ENCODE peak calls at places on chromosomes 2 and 18, in eight cellular contexts. One of them, this sample, is unnamed.

GRCh38 chr2:62801814-62802524 is 96.5 kb downstream of the EHBP1 start:
- ATAC-seq in HepG2: peak
- ATAC-seq in A549: peak
- ATAC-seq in body of pancreas: peak
- ATAC-seq in heart right ventricle: no peak
- ATAC-seq in lung: no peak
- ATAC-seq in gastroesophageal sphincter: no peak
- ATAC-seq in activated T-cell treated with anti-CD3 and anti-CD28 coated beads, Interleukin-2, amount 50 U/mL, for 4 hours: no peak
- ATAC-seq in this sample: peak

GRCh38 chr2:241931084-241931975 is 61.8 kb downstream of the RTP5 start:
- ATAC-seq in HepG2: no peak
- ATAC-seq in A549: no peak
- ATAC-seq in body of pancreas: no peak
- ATAC-seq in heart right ventricle: no peak
- ATAC-seq in lung: no peak
- ATAC-seq in gastroesophageal sphincter: no peak
- ATAC-seq in activated T-cell treated with anti-CD3 and anti-CD28 coated beads, Interleukin-2, amount 50 U/mL, for 4 hours: no peak
- ATAC-seq in this sample: no peak

GRCh38 chr18:63233334-63233733 is 86.2 kb downstream of the BCL2 start:
- ATAC-seq in HepG2: no peak
- ATAC-seq in A549: no peak
- ATAC-seq in body of pancreas: no peak
- ATAC-seq in heart right ventricle: no peak
- ATAC-seq in lung: no peak
- ATAC-seq in gastroesophageal sphincter: no peak
- ATAC-seq in activated T-cell treated with anti-CD3 and anti-CD28 coated beads, Interleukin-2, amount 50 U/mL, for 4 hours: peak
- ATAC-seq in this sample: no peak

GRCh38 chr2:11622611-11623010 is 47.4 kb downstream of the NTSR2 start:
- ATAC-seq in HepG2: no peak
- ATAC-seq in A549: no peak
- ATAC-seq in body of pancreas: no peak
- ATAC-seq in heart right ventricle: no peak
- ATAC-seq in lung: no peak
- ATAC-seq in gastroesophageal sphincter: no peak
- ATAC-seq in activated T-cell treated with anti-CD3 and anti-CD28 coated beads, Interleukin-2, amount 50 U/mL, for 4 hours: no peak
- ATAC-seq in this sample: no peak

GRCh38 chr18:28189400-28190239 is 12.7 kb upstream of the CDH2 start:
- ATAC-seq in HepG2: peak
- ATAC-seq in A549: peak
- ATAC-seq in body of pancreas: peak
- ATAC-seq in heart right ventricle: no peak
- ATAC-seq in lung: no peak
- ATAC-seq in gastroesophageal sphincter: no peak
- ATAC-seq in activated T-cell treated with anti-CD3 and anti-CD28 coated beads, Interleukin-2, amount 50 U/mL, for 4 hours: no peak
- ATAC-seq in this sample: peak

GRCh38 chr18:78123926-78124797 is 855.5 kb upstream of the SALL3 start:
- ATAC-seq in HepG2: no peak
- ATAC-seq in A549: no peak
- ATAC-seq in body of pancreas: no peak
- ATAC-seq in heart right ventricle: peak
- ATAC-seq in lung: no peak
- ATAC-seq in gastroesophageal sphincter: no peak
- ATAC-seq in activated T-cell treated with anti-CD3 and anti-CD28 coated beads, Interleukin-2, amount 50 U/mL, for 4 hours: no peak
- ATAC-seq in this sample: no peak

GRCh38 chr2:18491577-18491976 is 68.9 kb downstream of the RDH14 start:
- ATAC-seq in HepG2: no peak
- ATAC-seq in A549: no peak
- ATAC-seq in body of pancreas: no peak
- ATAC-seq in heart right ventricle: no peak
- ATAC-seq in lung: no peak
- ATAC-seq in gastroesophageal sphincter: peak
- ATAC-seq in activated T-cell treated with anti-CD3 and anti-CD28 coated beads, Interleukin-2, amount 50 U/mL, for 4 hours: no peak
- ATAC-seq in this sample: no peak

GRCh38 chr18:8401606-8402005 is 207.6 kb upstream of the RAB12 start:
- ATAC-seq in HepG2: no peak
- ATAC-seq in A549: no peak
- ATAC-seq in body of pancreas: no peak
- ATAC-seq in heart right ventricle: no peak
- ATAC-seq in lung: no peak
- ATAC-seq in gastroesophageal sphincter: no peak
- ATAC-seq in activated T-cell treated with anti-CD3 and anti-CD28 coated beads, Interleukin-2, amount 50 U/mL, for 4 hours: no peak
- ATAC-seq in this sample: no peak

GRCh38 chr2:151437630-151438029 is 27.9 kb downstream of the RIF1 start:
- ATAC-seq in HepG2: no peak
- ATAC-seq in A549: peak
- ATAC-seq in body of pancreas: no peak
- ATAC-seq in heart right ventricle: no peak
- ATAC-seq in lung: no peak
- ATAC-seq in gastroesophageal sphincter: no peak
- ATAC-seq in activated T-cell treated with anti-CD3 and anti-CD28 coated beads, Interleukin-2, amount 50 U/mL, for 4 hours: no peak
- ATAC-seq in this sample: peak

GRCh38 chr2:219430633-219431615 is 3.7 kb upstream of the SPEG start:
- ATAC-seq in HepG2: peak
- ATAC-seq in A549: peak
- ATAC-seq in body of pancreas: no peak
- ATAC-seq in heart right ventricle: peak
- ATAC-seq in lung: no peak
- ATAC-seq in gastroesophageal sphincter: peak
- ATAC-seq in activated T-cell treated with anti-CD3 and anti-CD28 coated beads, Interleukin-2, amount 50 U/mL, for 4 hours: no peak
- ATAC-seq in this sample: peak

GRCh38 chr2:217451634-217452033 is 551.2 kb downstream of the TNS1 start:
- ATAC-seq in HepG2: peak
- ATAC-seq in A549: peak
- ATAC-seq in body of pancreas: no peak
- ATAC-seq in heart right ventricle: peak
- ATAC-seq in lung: no peak
- ATAC-seq in gastroesophageal sphincter: no peak
- ATAC-seq in activated T-cell treated with anti-CD3 and anti-CD28 coated beads, Interleukin-2, amount 50 U/mL, for 4 hours: no peak
- ATAC-seq in this sample: peak

GRCh38 chr2:165957030-165957675 is 3.6 kb upstream of the TTC21B start:
- ATAC-seq in HepG2: no peak
- ATAC-seq in A549: no peak
- ATAC-seq in body of pancreas: no peak
- ATAC-seq in heart right ventricle: no peak
- ATAC-seq in lung: no peak
- ATAC-seq in gastroesophageal sphincter: no peak
- ATAC-seq in activated T-cell treated with anti-CD3 and anti-CD28 coated beads, Interleukin-2, amount 50 U/mL, for 4 hours: no peak
- ATAC-seq in this sample: no peak

GRCh38 chr18:13392029-13392750 is 173.6 kb downstream of the LDLRAD4 start:
- ATAC-seq in HepG2: no peak
- ATAC-seq in A549: no peak
- ATAC-seq in body of pancreas: no peak
- ATAC-seq in heart right ventricle: no peak
- ATAC-seq in lung: no peak
- ATAC-seq in gastroesophageal sphincter: no peak
- ATAC-seq in activated T-cell treated with anti-CD3 and anti-CD28 coated beads, Interleukin-2, amount 50 U/mL, for 4 hours: no peak
- ATAC-seq in this sample: no peak

GRCh38 chr2:202375006-202375610 is 1.0 kb upstream of the BMPR2 start:
- ATAC-seq in HepG2: peak
- ATAC-seq in A549: peak
- ATAC-seq in body of pancreas: peak
- ATAC-seq in heart right ventricle: peak
- ATAC-seq in lung: no peak
- ATAC-seq in gastroesophageal sphincter: peak
- ATAC-seq in activated T-cell treated with anti-CD3 and anti-CD28 coated beads, Interleukin-2, amount 50 U/mL, for 4 hours: no peak
- ATAC-seq in this sample: peak

GRCh38 chr18:68262697-68263293 is 452.1 kb downstream of the TMX3 start:
- ATAC-seq in HepG2: no peak
- ATAC-seq in A549: no peak
- ATAC-seq in body of pancreas: no peak
- ATAC-seq in heart right ventricle: no peak
- ATAC-seq in lung: no peak
- ATAC-seq in gastroesophageal sphincter: no peak
- ATAC-seq in activated T-cell treated with anti-CD3 and anti-CD28 coated beads, Interleukin-2, amount 50 U/mL, for 4 hours: no peak
- ATAC-seq in this sample: peak

GRCh38 chr2:15076668-15077067 is 444.2 kb downstream of the LRATD1 start:
- ATAC-seq in HepG2: no peak
- ATAC-seq in A549: no peak
- ATAC-seq in body of pancreas: no peak
- ATAC-seq in heart right ventricle: no peak
- ATAC-seq in lung: no peak
- ATAC-seq in gastroesophageal sphincter: no peak
- ATAC-seq in activated T-cell treated with anti-CD3 and anti-CD28 coated beads, Interleukin-2, amount 50 U/mL, for 4 hours: no peak
- ATAC-seq in this sample: no peak

GRCh38 chr2:157420771-157421323 is 23.0 kb downstream of the CYTIP start:
- ATAC-seq in HepG2: no peak
- ATAC-seq in A549: peak
- ATAC-seq in body of pancreas: no peak
- ATAC-seq in heart right ventricle: peak
- ATAC-seq in lung: peak
- ATAC-seq in gastroesophageal sphincter: peak
- ATAC-seq in activated T-cell treated with anti-CD3 and anti-CD28 coated beads, Interleukin-2, amount 50 U/mL, for 4 hours: peak
- ATAC-seq in this sample: no peak

GRCh38 chr2:38619458-38620164 is 16.9 kb upstream of the HNRNPLL start:
- ATAC-seq in HepG2: peak
- ATAC-seq in A549: no peak
- ATAC-seq in body of pancreas: peak
- ATAC-seq in heart right ventricle: peak
- ATAC-seq in lung: peak
- ATAC-seq in gastroesophageal sphincter: no peak
- ATAC-seq in activated T-cell treated with anti-CD3 and anti-CD28 coated beads, Interleukin-2, amount 50 U/mL, for 4 hours: no peak
- ATAC-seq in this sample: no peak

GRCh38 chr2:230787101-230787500 is 74.5 kb downstream of the CAB39 start:
- ATAC-seq in HepG2: no peak
- ATAC-seq in A549: no peak
- ATAC-seq in body of pancreas: no peak
- ATAC-seq in heart right ventricle: no peak
- ATAC-seq in lung: no peak
- ATAC-seq in gastroesophageal sphincter: no peak
- ATAC-seq in activated T-cell treated with anti-CD3 and anti-CD28 coated beads, Interleukin-2, amount 50 U/mL, for 4 hours: no peak
- ATAC-seq in this sample: no peak

GRCh38 chr18:24173997-24174396 is 35.1 kb downstream of the CABYR start:
- ATAC-seq in HepG2: no peak
- ATAC-seq in A549: no peak
- ATAC-seq in body of pancreas: no peak
- ATAC-seq in heart right ventricle: no peak
- ATAC-seq in lung: no peak
- ATAC-seq in gastroesophageal sphincter: no peak
- ATAC-seq in activated T-cell treated with anti-CD3 and anti-CD28 coated beads, Interleukin-2, amount 50 U/mL, for 4 hours: no peak
- ATAC-seq in this sample: no peak

GRCh38 chr2:133972297-133972696 is 281.6 kb upstream of the MGAT5 start:
- ATAC-seq in HepG2: no peak
- ATAC-seq in A549: no peak
- ATAC-seq in body of pancreas: no peak
- ATAC-seq in heart right ventricle: no peak
- ATAC-seq in lung: no peak
- ATAC-seq in gastroesophageal sphincter: no peak
- ATAC-seq in activated T-cell treated with anti-CD3 and anti-CD28 coated beads, Interleukin-2, amount 50 U/mL, for 4 hours: no peak
- ATAC-seq in this sample: no peak

GRCh38 chr18:9160014-9160413 is 23.4 kb downstream of the ANKRD12 start:
- ATAC-seq in HepG2: no peak
- ATAC-seq in A549: no peak
- ATAC-seq in body of pancreas: no peak
- ATAC-seq in heart right ventricle: no peak
- ATAC-seq in lung: no peak
- ATAC-seq in gastroesophageal sphincter: no peak
- ATAC-seq in activated T-cell treated with anti-CD3 and anti-CD28 coated beads, Interleukin-2, amount 50 U/mL, for 4 hours: no peak
- ATAC-seq in this sample: no peak

GRCh38 chr2:73036779-73037165 is 34.7 kb downstream of the SFXN5 start:
- ATAC-seq in HepG2: no peak
- ATAC-seq in A549: peak
- ATAC-seq in body of pancreas: no peak
- ATAC-seq in heart right ventricle: no peak
- ATAC-seq in lung: no peak
- ATAC-seq in gastroesophageal sphincter: no peak
- ATAC-seq in activated T-cell treated with anti-CD3 and anti-CD28 coated beads, Interleukin-2, amount 50 U/mL, for 4 hours: no peak
- ATAC-seq in this sample: peak

GRCh38 chr2:30287190-30287589 is 55.9 kb downstream of the LBH start:
- ATAC-seq in HepG2: no peak
- ATAC-seq in A549: no peak
- ATAC-seq in body of pancreas: no peak
- ATAC-seq in heart right ventricle: no peak
- ATAC-seq in lung: no peak
- ATAC-seq in gastroesophageal sphincter: no peak
- ATAC-seq in activated T-cell treated with anti-CD3 and anti-CD28 coated beads, Interleukin-2, amount 50 U/mL, for 4 hours: no peak
- ATAC-seq in this sample: no peak

GRCh38 chr2:69577467-69578200 is 65.9 kb downstream of the AAK1 start:
- ATAC-seq in HepG2: peak
- ATAC-seq in A549: no peak
- ATAC-seq in body of pancreas: no peak
- ATAC-seq in heart right ventricle: peak
- ATAC-seq in lung: no peak
- ATAC-seq in gastroesophageal sphincter: no peak
- ATAC-seq in activated T-cell treated with anti-CD3 and anti-CD28 coated beads, Interleukin-2, amount 50 U/mL, for 4 hours: no peak
- ATAC-seq in this sample: no peak

GRCh38 chr2:117957616-117958015 is 56.3 kb downstream of the CCDC93 start:
- ATAC-seq in HepG2: no peak
- ATAC-seq in A549: no peak
- ATAC-seq in body of pancreas: no peak
- ATAC-seq in heart right ventricle: no peak
- ATAC-seq in lung: peak
- ATAC-seq in gastroesophageal sphincter: no peak
- ATAC-seq in activated T-cell treated with anti-CD3 and anti-CD28 coated beads, Interleukin-2, amount 50 U/mL, for 4 hours: no peak
- ATAC-seq in this sample: no peak

GRCh38 chr2:12192762-12193161 is 446.3 kb downstream of the LPIN1 start:
- ATAC-seq in HepG2: no peak
- ATAC-seq in A549: no peak
- ATAC-seq in body of pancreas: peak
- ATAC-seq in heart right ventricle: peak
- ATAC-seq in lung: no peak
- ATAC-seq in gastroesophageal sphincter: no peak
- ATAC-seq in activated T-cell treated with anti-CD3 and anti-CD28 coated beads, Interleukin-2, amount 50 U/mL, for 4 hours: no peak
- ATAC-seq in this sample: no peak

GRCh38 chr18:58196164-58196563 is 152.1 kb downstream of the NEDD4L start:
- ATAC-seq in HepG2: no peak
- ATAC-seq in A549: no peak
- ATAC-seq in body of pancreas: no peak
- ATAC-seq in heart right ventricle: no peak
- ATAC-seq in lung: no peak
- ATAC-seq in gastroesophageal sphincter: no peak
- ATAC-seq in activated T-cell treated with anti-CD3 and anti-CD28 coated beads, Interleukin-2, amount 50 U/mL, for 4 hours: no peak
- ATAC-seq in this sample: no peak

GRCh38 chr18:35084494-35085449 is 43.6 kb downstream of the MAPRE2 start:
- ATAC-seq in HepG2: peak
- ATAC-seq in A549: no peak
- ATAC-seq in body of pancreas: no peak
- ATAC-seq in heart right ventricle: no peak
- ATAC-seq in lung: no peak
- ATAC-seq in gastroesophageal sphincter: no peak
- ATAC-seq in activated T-cell treated with anti-CD3 and anti-CD28 coated beads, Interleukin-2, amount 50 U/mL, for 4 hours: no peak
- ATAC-seq in this sample: peak

GRCh38 chr2:26300234-26300641 is 45.7 kb upstream of the SELENOI start:
- ATAC-seq in HepG2: no peak
- ATAC-seq in A549: no peak
- ATAC-seq in body of pancreas: no peak
- ATAC-seq in heart right ventricle: peak
- ATAC-seq in lung: peak
- ATAC-seq in gastroesophageal sphincter: no peak
- ATAC-seq in activated T-cell treated with anti-CD3 and anti-CD28 coated beads, Interleukin-2, amount 50 U/mL, for 4 hours: peak
- ATAC-seq in this sample: no peak

GRCh38 chr2:209322905-209323517 is 100.8 kb upstream of the MAP2 start:
- ATAC-seq in HepG2: no peak
- ATAC-seq in A549: no peak
- ATAC-seq in body of pancreas: no peak
- ATAC-seq in heart right ventricle: no peak
- ATAC-seq in lung: no peak
- ATAC-seq in gastroesophageal sphincter: no peak
- ATAC-seq in activated T-cell treated with anti-CD3 and anti-CD28 coated beads, Interleukin-2, amount 50 U/mL, for 4 hours: no peak
- ATAC-seq in this sample: no peak

GRCh38 chr2:235433860-235434259 is 60.0 kb upstream of the AGAP1 start:
- ATAC-seq in HepG2: no peak
- ATAC-seq in A549: peak
- ATAC-seq in body of pancreas: peak
- ATAC-seq in heart right ventricle: peak
- ATAC-seq in lung: peak
- ATAC-seq in gastroesophageal sphincter: peak
- ATAC-seq in activated T-cell treated with anti-CD3 and anti-CD28 coated beads, Interleukin-2, amount 50 U/mL, for 4 hours: no peak
- ATAC-seq in this sample: no peak

GRCh38 chr2:106054336-106054735 is 139.8 kb downstream of the UXS1 start:
- ATAC-seq in HepG2: no peak
- ATAC-seq in A549: no peak
- ATAC-seq in body of pancreas: no peak
- ATAC-seq in heart right ventricle: no peak
- ATAC-seq in lung: no peak
- ATAC-seq in gastroesophageal sphincter: no peak
- ATAC-seq in activated T-cell treated with anti-CD3 and anti-CD28 coated beads, Interleukin-2, amount 50 U/mL, for 4 hours: no peak
- ATAC-seq in this sample: no peak

This sample was measured in SK-N-SH treated with all-trans-retinoic acid at 6 μM for 48 hours.